ENCODE peak calls at places on chromosome 2, in ten cellular contexts. One of them, this sample, is unnamed.

GRCh38 chr2:15693382-15693781 is 101.7 kb downstream of the DDX1 start:
- DNase-seq in cardiac muscle cell: no peak
- DNase-seq in retina: no peak
- DNase-seq in heart right ventricle: no peak
- DNase-seq in stimulated activated CD4-positive, alpha-beta T cell treated with anti-CD3 and anti-CD28 coated beads, Interleukin-4, amount 100 ng/mL, for 1 hour: no peak
- DNase-seq in NCI-H1092 treated with DMSO at 0.1 percent for 48 hours: no peak
- DNase-seq in activated CD8-positive, alpha-beta memory T cell treated with anti-CD3 and anti-CD28 coated beads for 24 hours: no peak
- DNase-seq in T-helper 2 cell: no peak
- DNase-seq in NCI-H1417: no peak
- DNase-seq in anterior cingulate cortex: no peak
- DNase-seq in this sample: no peak

GRCh38 chr2:219497495-219498279 is 1.0 kb upstream of the GMPPA start:
- DNase-seq in cardiac muscle cell: peak
- DNase-seq in retina: peak
- DNase-seq in heart right ventricle: peak
- DNase-seq in stimulated activated CD4-positive, alpha-beta T cell treated with anti-CD3 and anti-CD28 coated beads, Interleukin-4, amount 100 ng/mL, for 1 hour: peak
- DNase-seq in NCI-H1092 treated with DMSO at 0.1 percent for 48 hours: no peak
- DNase-seq in activated CD8-positive, alpha-beta memory T cell treated with anti-CD3 and anti-CD28 coated beads for 24 hours: no peak
- DNase-seq in T-helper 2 cell: no peak
- DNase-seq in NCI-H1417: no peak
- DNase-seq in anterior cingulate cortex: peak
- DNase-seq in this sample: peak

GRCh38 chr2:85761512-85761944 is 7.7 kb downstream of the ATOH8 start:
- DNase-seq in cardiac muscle cell: no peak
- DNase-seq in retina: no peak
- DNase-seq in heart right ventricle: no peak
- DNase-seq in stimulated activated CD4-positive, alpha-beta T cell treated with anti-CD3 and anti-CD28 coated beads, Interleukin-4, amount 100 ng/mL, for 1 hour: no peak
- DNase-seq in NCI-H1092 treated with DMSO at 0.1 percent for 48 hours: no peak
- DNase-seq in activated CD8-positive, alpha-beta memory T cell treated with anti-CD3 and anti-CD28 coated beads for 24 hours: no peak
- DNase-seq in T-helper 2 cell: no peak
- DNase-seq in NCI-H1417: no peak
- DNase-seq in anterior cingulate cortex: no peak
- DNase-seq in this sample: no peak

GRCh38 chr2:236943841-236944513 is 141.7 kb upstream of the COPS8 start:
- DNase-seq in cardiac muscle cell: no peak
- DNase-seq in retina: no peak
- DNase-seq in heart right ventricle: no peak
- DNase-seq in stimulated activated CD4-positive, alpha-beta T cell treated with anti-CD3 and anti-CD28 coated beads, Interleukin-4, amount 100 ng/mL, for 1 hour: no peak
- DNase-seq in NCI-H1092 treated with DMSO at 0.1 percent for 48 hours: no peak
- DNase-seq in activated CD8-positive, alpha-beta memory T cell treated with anti-CD3 and anti-CD28 coated beads for 24 hours: peak
- DNase-seq in T-helper 2 cell: no peak
- DNase-seq in NCI-H1417: no peak
- DNase-seq in anterior cingulate cortex: no peak
- DNase-seq in this sample: no peak

GRCh38 chr2:37614061-37614802 is 57.2 kb downstream of the CDC42EP3 start:
- DNase-seq in cardiac muscle cell: no peak
- DNase-seq in retina: no peak
- DNase-seq in heart right ventricle: no peak
- DNase-seq in stimulated activated CD4-positive, alpha-beta T cell treated with anti-CD3 and anti-CD28 coated beads, Interleukin-4, amount 100 ng/mL, for 1 hour: no peak
- DNase-seq in NCI-H1092 treated with DMSO at 0.1 percent for 48 hours: no peak
- DNase-seq in activated CD8-positive, alpha-beta memory T cell treated with anti-CD3 and anti-CD28 coated beads for 24 hours: no peak
- DNase-seq in T-helper 2 cell: no peak
- DNase-seq in NCI-H1417: no peak
- DNase-seq in anterior cingulate cortex: no peak
- DNase-seq in this sample: no peak

GRCh38 chr2:165576409-165576808 is 106.9 kb downstream of the CSRNP3 start:
- DNase-seq in cardiac muscle cell: no peak
- DNase-seq in retina: no peak
- DNase-seq in heart right ventricle: no peak
- DNase-seq in stimulated activated CD4-positive, alpha-beta T cell treated with anti-CD3 and anti-CD28 coated beads, Interleukin-4, amount 100 ng/mL, for 1 hour: no peak
- DNase-seq in NCI-H1092 treated with DMSO at 0.1 percent for 48 hours: no peak
- DNase-seq in activated CD8-positive, alpha-beta memory T cell treated with anti-CD3 and anti-CD28 coated beads for 24 hours: no peak
- DNase-seq in T-helper 2 cell: no peak
- DNase-seq in NCI-H1417: no peak
- DNase-seq in anterior cingulate cortex: no peak
- DNase-seq in this sample: no peak

GRCh38 chr2:237026981-237027711 is 58.5 kb upstream of the COPS8 start:
- DNase-seq in cardiac muscle cell: peak
- DNase-seq in retina: peak
- DNase-seq in heart right ventricle: peak
- DNase-seq in stimulated activated CD4-positive, alpha-beta T cell treated with anti-CD3 and anti-CD28 coated beads, Interleukin-4, amount 100 ng/mL, for 1 hour: peak
- DNase-seq in NCI-H1092 treated with DMSO at 0.1 percent for 48 hours: peak
- DNase-seq in activated CD8-positive, alpha-beta memory T cell treated with anti-CD3 and anti-CD28 coated beads for 24 hours: peak
- DNase-seq in T-helper 2 cell: no peak
- DNase-seq in NCI-H1417: peak
- DNase-seq in anterior cingulate cortex: peak
- DNase-seq in this sample: peak

GRCh38 chr2:232653441-232653840 is 20.0 kb downstream of the EFHD1 start:
- DNase-seq in cardiac muscle cell: no peak
- DNase-seq in retina: no peak
- DNase-seq in heart right ventricle: no peak
- DNase-seq in stimulated activated CD4-positive, alpha-beta T cell treated with anti-CD3 and anti-CD28 coated beads, Interleukin-4, amount 100 ng/mL, for 1 hour: no peak
- DNase-seq in NCI-H1092 treated with DMSO at 0.1 percent for 48 hours: peak
- DNase-seq in activated CD8-positive, alpha-beta memory T cell treated with anti-CD3 and anti-CD28 coated beads for 24 hours: no peak
- DNase-seq in T-helper 2 cell: no peak
- DNase-seq in NCI-H1417: no peak
- DNase-seq in anterior cingulate cortex: peak
- DNase-seq in this sample: no peak

GRCh38 chr2:109497447-109497846 is 116.3 kb downstream of the SEPTIN10 start:
- DNase-seq in cardiac muscle cell: no peak
- DNase-seq in retina: no peak
- DNase-seq in heart right ventricle: no peak
- DNase-seq in stimulated activated CD4-positive, alpha-beta T cell treated with anti-CD3 and anti-CD28 coated beads, Interleukin-4, amount 100 ng/mL, for 1 hour: no peak
- DNase-seq in NCI-H1092 treated with DMSO at 0.1 percent for 48 hours: no peak
- DNase-seq in activated CD8-positive, alpha-beta memory T cell treated with anti-CD3 and anti-CD28 coated beads for 24 hours: no peak
- DNase-seq in T-helper 2 cell: no peak
- DNase-seq in NCI-H1417: no peak
- DNase-seq in anterior cingulate cortex: no peak
- DNase-seq in this sample: peak

GRCh38 chr2:26245231-26245732 is 543 bp downstream of the HADHB start:
- DNase-seq in cardiac muscle cell: peak
- DNase-seq in retina: no peak
- DNase-seq in heart right ventricle: no peak
- DNase-seq in stimulated activated CD4-positive, alpha-beta T cell treated with anti-CD3 and anti-CD28 coated beads, Interleukin-4, amount 100 ng/mL, for 1 hour: peak
- DNase-seq in NCI-H1092 treated with DMSO at 0.1 percent for 48 hours: no peak
- DNase-seq in activated CD8-positive, alpha-beta memory T cell treated with anti-CD3 and anti-CD28 coated beads for 24 hours: no peak
- DNase-seq in T-helper 2 cell: peak
- DNase-seq in NCI-H1417: no peak
- DNase-seq in anterior cingulate cortex: peak
- DNase-seq in this sample: peak

GRCh38 chr2:80459028-80459427 is 154.5 kb upstream of the LRRTM1 start:
- DNase-seq in cardiac muscle cell: no peak
- DNase-seq in retina: no peak
- DNase-seq in heart right ventricle: no peak
- DNase-seq in stimulated activated CD4-positive, alpha-beta T cell treated with anti-CD3 and anti-CD28 coated beads, Interleukin-4, amount 100 ng/mL, for 1 hour: no peak
- DNase-seq in NCI-H1092 treated with DMSO at 0.1 percent for 48 hours: no peak
- DNase-seq in activated CD8-positive, alpha-beta memory T cell treated with anti-CD3 and anti-CD28 coated beads for 24 hours: no peak
- DNase-seq in T-helper 2 cell: no peak
- DNase-seq in NCI-H1417: peak
- DNase-seq in anterior cingulate cortex: no peak
- DNase-seq in this sample: no peak

GRCh38 chr2:239826786-239827510 is 198.2 kb downstream of the NDUFA10 start:
- DNase-seq in cardiac muscle cell: no peak
- DNase-seq in retina: no peak
- DNase-seq in heart right ventricle: no peak
- DNase-seq in stimulated activated CD4-positive, alpha-beta T cell treated with anti-CD3 and anti-CD28 coated beads, Interleukin-4, amount 100 ng/mL, for 1 hour: no peak
- DNase-seq in NCI-H1092 treated with DMSO at 0.1 percent for 48 hours: no peak
- DNase-seq in activated CD8-positive, alpha-beta memory T cell treated with anti-CD3 and anti-CD28 coated beads for 24 hours: peak
- DNase-seq in T-helper 2 cell: no peak
- DNase-seq in NCI-H1417: no peak
- DNase-seq in anterior cingulate cortex: no peak
- DNase-seq in this sample: no peak

GRCh38 chr2:43280994-43281393 is 54.6 kb upstream of the ZFP36L2 start:
- DNase-seq in cardiac muscle cell: no peak
- DNase-seq in retina: no peak
- DNase-seq in heart right ventricle: no peak
- DNase-seq in stimulated activated CD4-positive, alpha-beta T cell treated with anti-CD3 and anti-CD28 coated beads, Interleukin-4, amount 100 ng/mL, for 1 hour: no peak
- DNase-seq in NCI-H1092 treated with DMSO at 0.1 percent for 48 hours: no peak
- DNase-seq in activated CD8-positive, alpha-beta memory T cell treated with anti-CD3 and anti-CD28 coated beads for 24 hours: no peak
- DNase-seq in T-helper 2 cell: no peak
- DNase-seq in NCI-H1417: no peak
- DNase-seq in anterior cingulate cortex: no peak
- DNase-seq in this sample: no peak

GRCh38 chr2:60641866-60642788 is 88.7 kb upstream of the BCL11A start:
- DNase-seq in cardiac muscle cell: peak
- DNase-seq in retina: peak
- DNase-seq in heart right ventricle: no peak
- DNase-seq in stimulated activated CD4-positive, alpha-beta T cell treated with anti-CD3 and anti-CD28 coated beads, Interleukin-4, amount 100 ng/mL, for 1 hour: peak
- DNase-seq in NCI-H1092 treated with DMSO at 0.1 percent for 48 hours: peak
- DNase-seq in activated CD8-positive, alpha-beta memory T cell treated with anti-CD3 and anti-CD28 coated beads for 24 hours: no peak
- DNase-seq in T-helper 2 cell: no peak
- DNase-seq in NCI-H1417: no peak
- DNase-seq in anterior cingulate cortex: no peak
- DNase-seq in this sample: no peak

GRCh38 chr2:134375935-134376334 is 122.1 kb downstream of the MGAT5 start:
- DNase-seq in cardiac muscle cell: peak
- DNase-seq in retina: peak
- DNase-seq in heart right ventricle: no peak
- DNase-seq in stimulated activated CD4-positive, alpha-beta T cell treated with anti-CD3 and anti-CD28 coated beads, Interleukin-4, amount 100 ng/mL, for 1 hour: no peak
- DNase-seq in NCI-H1092 treated with DMSO at 0.1 percent for 48 hours: peak
- DNase-seq in activated CD8-positive, alpha-beta memory T cell treated with anti-CD3 and anti-CD28 coated beads for 24 hours: no peak
- DNase-seq in T-helper 2 cell: no peak
- DNase-seq in NCI-H1417: peak
- DNase-seq in anterior cingulate cortex: peak
- DNase-seq in this sample: no peak

GRCh38 chr2:38174646-38175096 is 98.7 kb upstream of the CYP1B1 start:
- DNase-seq in cardiac muscle cell: no peak
- DNase-seq in retina: no peak
- DNase-seq in heart right ventricle: no peak
- DNase-seq in stimulated activated CD4-positive, alpha-beta T cell treated with anti-CD3 and anti-CD28 coated beads, Interleukin-4, amount 100 ng/mL, for 1 hour: no peak
- DNase-seq in NCI-H1092 treated with DMSO at 0.1 percent for 48 hours: no peak
- DNase-seq in activated CD8-positive, alpha-beta memory T cell treated with anti-CD3 and anti-CD28 coated beads for 24 hours: no peak
- DNase-seq in T-helper 2 cell: no peak
- DNase-seq in NCI-H1417: no peak
- DNase-seq in anterior cingulate cortex: no peak
- DNase-seq in this sample: peak